ENCODE peak calls at places on chromosomes 2 and 18, in ten cellular contexts. V is GM13977, X is HFFc6, E is OCI-LY7, G is suprapubic skin, F is A549, D is neural progenitor cell, N is endodermal cell, J is fibroblast of lung, I is testis. S is an unnamed sample.
A peak's percentile ranks its signal among the peaks of the same experiment; 100 is the strongest.

GRCh38 chr2:201888476-201888875 is 82.1 kb downstream of the CDK15 start:
- DNase-seq in N (no peak), I (no peak), X (no peak), G (peak; percentile 15), E (no peak), F (no peak), D (peak; percentile 74), J (peak; percentile 45), V (no peak), S (no peak)

GRCh38 chr2:239873656-239874635 is 151.2 kb downstream of the NDUFA10 start:
- DNase-seq in E (no peak), N (peak; percentile 33), D (no peak), X (no peak), J (no peak), V (no peak), F (no peak), G (peak; percentile 58), I (peak; percentile 7), S (no peak)

GRCh38 chr2:168060956-168061750 is 186.2 kb downstream of the STK39 start:
- DNase-seq in G (no peak), N (no peak), X (peak; percentile 8), E (no peak), D (no peak), I (no peak), V (no peak), F (no peak), J (peak; percentile 37), S (no peak)

GRCh38 chr2:156999657-157000056 is 257.8 kb upstream of the GALNT5 start:
- DNase-seq in N (no peak), G (no peak), D (no peak), X (no peak), V (no peak), E (no peak), F (no peak), I (no peak), J (no peak), S (no peak)

GRCh38 chr2:2875831-2876230 is 501.8 kb downstream of the EIPR1 start:
- DNase-seq in I (no peak), E (no peak), J (no peak), F (no peak), G (no peak), D (no peak), V (no peak), N (peak; percentile 14), X (no peak), S (no peak)

GRCh38 chr18:62175521-62175920 is 11.3 kb downstream of the PIGN start:
- DNase-seq in I (no peak), V (no peak), E (no peak), N (no peak), J (no peak), D (no peak), F (no peak), X (no peak), G (no peak), S (no peak)

GRCh38 chr2:144516417-144516980 is 3.4 kb downstream of the ZEB2 start:
- DNase-seq in D (peak; percentile 50), G (no peak), I (no peak), E (peak; percentile 32), X (no peak), J (peak; percentile 51), N (peak; percentile 76), V (no peak), F (peak; percentile 10), S (peak; percentile 53)

GRCh38 chr2:104733544-104733943 is 120.4 kb upstream of the POU3F3 start:
- DNase-seq in J (no peak), V (no peak), I (peak; percentile 50), X (no peak), N (peak; percentile 93), G (no peak), D (peak; percentile 60), E (peak; percentile 52), F (peak; percentile 7), S (peak; percentile 12)

GRCh38 chr2:142531375-142531774 is 346.1 kb upstream of the KYNU start:
- DNase-seq in X (no peak), V (no peak), G (no peak), N (no peak), J (peak; percentile 54), D (no peak), F (no peak), E (no peak), I (no peak), S (no peak)

DNA sequence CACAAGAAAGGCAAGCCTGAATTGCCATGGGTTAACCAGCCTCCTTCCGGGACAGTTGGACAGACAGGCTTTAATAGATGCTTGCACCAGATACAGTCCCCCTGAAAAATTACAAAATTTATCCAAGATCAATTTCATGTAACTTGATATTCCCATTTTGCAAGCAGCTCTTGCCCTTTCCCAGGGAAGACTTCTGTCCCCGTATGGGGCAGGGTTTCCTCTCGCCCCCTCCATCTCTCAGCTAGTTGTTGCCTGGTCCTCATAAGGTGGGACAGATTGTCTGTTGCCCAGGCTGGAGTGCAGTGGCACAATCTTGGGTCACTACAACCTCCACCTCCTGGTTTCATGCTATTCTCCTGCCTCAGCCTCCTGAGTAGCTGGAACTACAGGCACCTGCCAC is 61.2 kb downstream of the TTC39C start:
- DNase-seq in G (no peak), X (no peak), F (no peak), D (no peak), V (no peak), E (no peak), N (no peak), J (no peak), I (no peak), S (no peak)
- TF ChIP-seq CTCF in G (no peak), X (no peak), F (no peak), D (no peak), V (no peak), E (no peak), N (no peak), J (no peak), I (no peak), S (no peak)

GRCh38 chr2:25230128-25230527 is 61.7 kb upstream of the POMC start:
- DNase-seq in V (no peak), F (no peak), G (no peak), J (no peak), X (no peak), I (no peak), N (no peak), D (no peak), E (no peak), S (no peak)

GRCh38 chr2:25226827-25227226 is 58.4 kb upstream of the POMC start:
- DNase-seq in V (no peak), G (no peak), F (no peak), N (no peak), J (no peak), D (no peak), I (no peak), E (no peak), X (no peak), S (no peak)

GRCh38 chr2:25228848-25229674 is 60.7 kb upstream of the POMC start:
- DNase-seq in V (peak; percentile 74), I (peak; percentile 86), J (peak; percentile 75), G (no peak), D (peak; percentile 91), N (peak; percentile 95), X (peak; percentile 58), E (peak; percentile 64), F (peak; percentile 97), S (peak; percentile 69)

GRCh38 chr2:25230626-25231311 is 62.4 kb upstream of the POMC start:
- DNase-seq in I (no peak), X (no peak), G (no peak), N (peak; percentile 59), V (no peak), J (no peak), D (no peak), E (no peak), F (no peak), S (no peak)

DNA sequence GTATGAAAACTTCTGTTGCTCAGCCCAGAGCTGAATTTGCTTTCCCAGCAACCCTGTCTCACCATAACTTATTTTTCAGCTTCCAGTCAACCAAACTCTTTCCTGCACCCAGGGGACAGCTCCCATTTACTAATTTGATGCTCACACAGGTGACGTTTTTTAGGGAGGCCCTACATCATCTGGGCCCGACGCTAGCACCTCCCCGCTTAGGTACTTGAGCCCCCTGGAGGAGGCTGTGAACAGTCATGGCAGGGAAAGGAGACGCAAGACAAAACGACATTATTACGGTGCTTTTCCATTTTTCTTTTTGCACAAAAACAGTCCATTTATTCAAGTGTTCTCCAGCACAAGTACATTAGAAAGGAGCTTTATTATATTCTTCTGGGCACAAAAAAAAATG is 59.2 kb upstream of the POMC start:
- DNase-seq in F (no peak), N (no peak), V (no peak), I (no peak), E (no peak), J (no peak), D (peak; percentile 34), X (no peak), G (no peak), S (no peak)
- TF ChIP-seq CTCF in F (no peak), N (peak; percentile 51), V (no peak), I (no peak), E (peak; percentile 18), J (no peak), D (peak; percentile 31), X (no peak), G (no peak), S (no peak)

DNA sequence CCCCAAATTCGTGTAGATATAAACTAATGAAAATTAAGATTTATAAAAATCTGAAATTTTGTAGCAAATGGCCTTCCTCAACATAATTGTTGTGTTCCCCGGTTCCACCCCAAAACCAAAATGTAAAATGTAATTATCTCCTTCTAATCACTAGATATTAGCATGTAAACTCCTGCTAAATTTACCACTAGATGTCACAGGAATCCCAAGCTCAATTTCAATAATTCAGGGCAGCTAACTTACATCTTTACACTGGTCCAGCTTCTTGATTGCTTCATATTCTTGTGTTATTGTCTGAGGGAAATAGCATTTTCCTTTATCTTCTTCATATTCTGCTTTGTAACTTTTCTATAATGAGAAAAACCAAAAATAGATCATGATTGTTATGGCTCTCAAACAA is 42.7 kb downstream of the NEB start:
- DNase-seq in I (no peak), F (no peak), X (no peak), N (no peak), E (no peak), J (no peak), V (no peak), D (no peak), G (no peak), S (no peak)
- TF ChIP-seq CTCF in I (no peak), F (no peak), X (no peak), N (no peak), E (no peak), J (no peak), V (peak; percentile 18), D (no peak), G (no peak), S (peak; percentile 5)

DNA sequence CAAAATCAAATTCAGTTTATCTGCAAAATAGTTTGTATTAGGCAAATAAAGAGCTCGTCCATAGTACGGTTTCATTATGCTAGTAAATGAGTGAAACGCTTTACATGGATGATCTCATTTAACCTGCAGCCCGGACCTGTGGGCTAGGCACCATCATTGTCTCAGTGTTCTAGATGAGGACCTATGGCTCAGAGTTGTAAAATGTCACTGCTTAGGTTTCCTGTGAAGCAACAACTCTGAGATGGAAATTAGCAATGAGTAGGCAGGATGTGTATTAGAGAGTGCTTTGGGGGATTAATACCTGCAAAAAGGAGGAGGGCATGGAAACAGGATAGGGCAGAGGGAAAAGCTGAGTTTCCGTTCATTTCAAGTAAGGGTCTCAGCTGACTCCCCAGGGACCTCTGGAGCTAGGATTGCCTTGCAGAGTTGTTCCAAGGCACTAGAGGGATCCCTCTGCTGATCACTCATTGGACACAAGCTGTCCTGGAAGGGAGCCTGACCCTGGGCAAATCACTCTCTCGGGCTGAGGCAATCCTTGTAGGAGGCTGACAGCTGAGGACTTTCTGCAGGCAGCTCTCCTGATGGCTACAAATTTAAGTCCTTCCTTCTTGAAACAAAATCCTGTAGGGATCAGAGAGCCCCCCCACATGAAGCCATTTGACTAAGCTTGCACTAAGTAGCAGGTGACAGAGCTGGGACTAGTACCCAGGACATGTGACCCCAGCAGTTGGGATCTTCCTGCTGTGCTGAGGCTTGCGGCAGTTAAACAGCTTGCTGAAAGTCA is 58.8 kb upstream of the SIX2 start:
- DNase-seq in E (no peak), J (no peak), D (peak; percentile 63), I (no peak), N (peak; percentile 85), F (no peak), G (no peak), X (no peak), V (no peak), S (no peak)
- TF ChIP-seq CTCF in E (no peak), J (peak; percentile 29), D (no peak), I (no peak), N (peak; percentile 59), F (no peak), G (no peak), X (no peak), V (no peak), S (no peak)

S was measured in GM20000.